ENCODE peak calls at places on chromosomes 2 and 18, in six cellular contexts. K is endothelial cell, P is pancreas, E is dorsolateral prefrontal cortex, T is heart left ventricle, L is fibroblast of the aortic adventitia. U is an unnamed sample.

GRCh38 chr18:49632588-49632987 is 70.7 kb downstream of the LIPG start:
- DNase-seq in K (no peak), P (no peak), E (no peak), T (no peak), L (no peak), U (no peak)

GRCh38 chr2:182897137-182897536 is 30.7 kb upstream of the FRZB start:
- DNase-seq in K (no peak), P (no peak), E (no peak), T (no peak), L (peak), U (no peak)

GRCh38 chr2:227038550-227039189 is 125.3 kb downstream of the COL4A4 start:
- DNase-seq in K (no peak), P (no peak), E (no peak), T (no peak), L (peak), U (no peak)

GRCh38 chr2:157164891-157165290 is 92.6 kb upstream of the GALNT5 start:
- DNase-seq in K (no peak), P (no peak), E (no peak), T (no peak), L (no peak), U (no peak)

GRCh38 chr2:161414385-161415040 is 1.6 kb upstream of the TBR1 start:
- DNase-seq in K (peak), P (no peak), E (no peak), T (peak), L (peak), U (no peak)

GRCh38 chr2:222693837-222694236 is 22.4 kb downstream of the MOGAT1 start:
- DNase-seq in K (no peak), P (no peak), E (no peak), T (no peak), L (peak), U (no peak)

GRCh38 chr2:5589183-5589582 is 103.0 kb upstream of the SOX11 start:
- DNase-seq in K (no peak), P (no peak), E (no peak), T (no peak), L (no peak), U (no peak)

GRCh38 chr2:207984765-207985480 is 40.4 kb downstream of the PLEKHM3 start:
- DNase-seq in K (no peak), P (no peak), E (no peak), T (no peak), L (no peak), U (no peak)

GRCh38 chr2:235008584-235009044 is 56.8 kb downstream of the SH3BP4 start:
- DNase-seq in K (no peak), P (peak), E (no peak), T (no peak), L (no peak), U (no peak)

GRCh38 chr2:141611981-141612380 is 518.8 kb downstream of the LRP1B start:
- DNase-seq in K (no peak), P (no peak), E (no peak), T (no peak), L (no peak), U (no peak)

GRCh38 chr2:46494596-46494995 is 15.2 kb downstream of the TMEM247 start:
- DNase-seq in K (no peak), P (no peak), E (no peak), T (no peak), L (no peak), U (no peak)

GRCh38 chr2:160472839-160473251 is 20.8 kb downstream of the RBMS1 start:
- DNase-seq in K (no peak), P (no peak), E (no peak), T (no peak), L (no peak), U (no peak)

GRCh38 chr2:60958361-60958760 is 59.2 kb upstream of the PEX13 start:
- DNase-seq in K (no peak), P (no peak), E (no peak), T (no peak), L (peak), U (no peak)

GRCh38 chr2:160358051-160358450 is 135.6 kb downstream of the RBMS1 start:
- DNase-seq in K (no peak), P (no peak), E (no peak), T (no peak), L (no peak), U (no peak)

GRCh38 chr18:63405986-63406385 is 16.3 kb downstream of the VPS4B start:
- DNase-seq in K (no peak), P (peak), E (no peak), T (no peak), L (no peak), U (no peak)

GRCh38 chr2:100731535-100731981 is 88.4 kb upstream of the NPAS2 start:
- DNase-seq in K (no peak), P (no peak), E (no peak), T (no peak), L (peak), U (no peak)

GRCh38 chr2:113390133-113390849 is 47.2 kb upstream of the ZNG1B start:
- DNase-seq in K (peak), P (peak), E (peak), T (no peak), L (peak), U (peak)

GRCh38 chr18:73891572-73892421 is 255.8 kb downstream of the FBXO15 start:
- DNase-seq in K (peak), P (no peak), E (no peak), T (no peak), L (no peak), U (no peak)
- TF ChIP-seq CTCF in K (peak), P (no peak), E (no peak), T (no peak), L (no peak), U (no peak)

DNA sequence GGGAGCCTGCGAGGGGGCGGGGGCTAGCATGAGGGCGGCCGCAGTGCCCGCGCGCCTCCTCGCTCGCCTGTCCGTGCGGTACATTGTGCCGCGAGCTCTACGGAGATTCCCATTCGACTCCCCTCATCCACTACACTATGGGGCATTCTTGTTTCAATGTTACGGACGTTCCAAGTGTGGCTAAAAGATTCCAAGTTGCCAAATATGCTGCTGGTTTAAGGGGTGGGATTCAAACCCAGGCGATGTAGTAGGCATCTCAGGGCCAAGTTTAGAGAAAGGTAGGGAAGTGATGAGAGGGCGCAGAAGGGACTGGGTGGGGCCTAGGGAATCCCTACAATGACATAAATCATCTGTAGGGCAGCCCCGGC is 10.0 kb upstream of the CRYBA2 start:
- DNase-seq in K (no peak), P (no peak), E (no peak), T (no peak), L (no peak), U (no peak)
- TF ChIP-seq CTCF in K (no peak), P (peak), E (no peak), T (peak), L (no peak), U (no peak)

DNA sequence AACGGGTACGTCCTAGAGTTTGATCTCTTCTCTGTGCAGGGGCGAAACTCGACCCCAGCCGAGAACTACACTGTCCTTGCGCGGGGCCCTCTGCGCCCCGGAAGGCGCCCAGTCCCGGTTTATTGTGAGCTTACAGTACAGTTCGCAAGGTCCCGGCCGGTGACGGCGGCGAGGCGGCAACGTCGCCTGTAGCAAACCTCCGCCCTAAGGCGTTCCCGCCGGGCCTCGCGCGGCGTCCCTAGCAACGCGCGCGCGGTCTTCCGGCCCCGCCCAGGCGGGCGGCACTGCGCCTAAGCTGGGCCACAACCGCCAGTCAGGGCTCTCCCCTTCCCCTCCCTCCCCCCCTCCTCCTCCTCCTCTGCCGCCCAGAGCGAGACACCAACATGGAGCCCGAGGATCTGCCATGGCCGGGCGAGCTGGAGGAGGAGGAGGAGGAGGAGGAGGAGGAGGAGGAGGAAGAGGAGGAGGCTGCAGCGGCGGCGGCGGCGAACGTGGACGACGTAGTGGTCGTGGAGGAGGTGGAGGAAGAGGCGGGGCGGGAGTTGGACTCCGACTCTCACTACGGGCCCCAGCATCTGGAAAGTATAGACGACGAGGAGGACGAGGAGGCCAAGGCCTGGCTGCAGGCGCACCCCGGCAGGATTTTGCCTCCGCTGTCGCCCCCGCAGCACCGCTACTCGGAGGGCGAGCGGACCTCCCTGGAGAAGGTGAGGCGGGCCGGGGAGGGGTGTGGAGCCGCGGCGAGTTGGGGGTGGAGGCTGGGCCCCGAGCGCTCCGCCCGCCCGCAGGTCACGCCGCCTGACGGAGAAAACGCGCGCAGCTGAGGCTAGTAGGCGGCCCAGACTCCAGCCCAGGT is at the start of gene ALMS1:
- DNase-seq in K (peak), P (peak), E (peak), T (peak), L (peak), U (peak)
- TF ChIP-seq CTCF in K (no peak), P (no peak), E (peak), T (peak), L (peak), U (no peak)

GRCh38 chr2:181456660-181457120 is 496 bp upstream of the ITGA4 start:
- DNase-seq in K (peak), P (peak), E (no peak), T (peak), L (no peak), U (peak)

GRCh38 chr2:181457741-181458425 is 697 bp downstream of the ITGA4 start:
- DNase-seq in K (peak), P (peak), E (peak), T (peak), L (peak), U (peak)

GRCh38 chr2:181458881-181459280 is 1.7 kb downstream of the ITGA4 start:
- DNase-seq in K (no peak), P (no peak), E (no peak), T (no peak), L (no peak), U (no peak)

GRCh38 chr2:181454990-181455520 is 2.1 kb upstream of the ITGA4 start:
- DNase-seq in K (no peak), P (no peak), E (no peak), T (no peak), L (no peak), U (no peak)

GRCh38 chr2:181457121-181457740 is at the start of gene ITGA4:
- DNase-seq in K (peak), P (peak), E (no peak), T (peak), L (peak), U (peak)
- TF ChIP-seq CTCF in K (peak), P (no peak), E (peak), T (peak), L (peak), U (peak)

DNA sequence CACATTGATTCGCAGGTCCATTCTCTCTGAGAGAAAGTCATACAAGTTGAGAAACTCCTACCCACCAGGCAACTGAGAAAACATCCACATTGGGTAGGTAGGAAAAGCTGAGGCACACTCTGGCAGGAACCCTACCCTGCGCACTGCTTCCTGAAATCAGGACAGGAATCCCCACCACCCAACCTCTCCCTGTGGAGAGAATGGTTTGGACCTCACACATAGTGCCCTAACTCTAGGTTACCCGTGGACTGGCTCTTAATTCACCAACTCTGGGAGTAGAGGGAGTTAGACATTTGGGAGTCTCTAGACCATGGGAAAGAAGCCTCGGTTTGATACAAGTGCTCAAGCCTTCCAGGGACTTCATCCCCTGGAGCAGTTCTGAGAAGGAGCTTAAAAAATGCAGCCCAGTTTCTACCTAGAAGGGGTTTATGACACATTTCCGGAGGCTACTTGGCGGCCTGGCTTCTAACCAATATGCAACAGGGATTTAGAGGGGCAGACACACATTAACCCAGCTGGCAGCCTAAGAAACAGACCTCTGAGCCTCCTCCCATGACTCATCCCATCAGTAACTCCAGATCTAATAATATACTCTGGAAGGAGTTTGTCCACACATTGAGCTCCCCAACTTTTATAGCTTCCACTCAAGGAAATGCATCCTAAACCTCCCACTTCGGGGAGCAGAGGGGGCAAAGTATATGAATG is 136.7 kb downstream of the EML6 start:
- DNase-seq in K (no peak), P (no peak), E (no peak), T (no peak), L (peak), U (no peak)
- TF ChIP-seq CTCF in K (no peak), P (no peak), E (no peak), T (no peak), L (no peak), U (no peak)

DNA sequence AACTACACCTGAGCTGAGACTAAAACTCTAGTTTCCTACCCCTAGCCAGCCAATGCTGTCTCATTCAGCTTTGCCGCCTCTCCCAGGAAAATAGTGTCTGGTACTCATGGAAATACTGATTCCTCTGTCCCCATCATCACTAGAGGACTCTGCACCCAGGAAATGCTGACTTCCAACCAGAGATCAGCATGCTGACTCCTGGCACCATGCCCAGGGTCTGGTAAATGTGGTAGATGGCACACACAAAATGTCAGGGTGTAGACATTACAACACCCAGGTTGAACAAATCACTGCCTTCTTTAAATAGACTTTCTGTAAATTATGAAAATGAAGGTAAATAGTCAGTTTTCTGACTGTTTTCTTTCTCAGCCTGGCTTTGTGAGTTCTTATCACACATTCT is 307.3 kb upstream of the CHAC2 start:
- DNase-seq in K (no peak), P (peak), E (no peak), T (no peak), L (no peak), U (no peak)
- TF ChIP-seq CTCF in K (no peak), P (no peak), E (no peak), T (no peak), L (no peak), U (no peak)

U was measured in activated B cell treated with CpG ODN at 0.5 μM for 24 hours.